ENCODE peak calls at places on chromosomes 7 and 10, in four cellular contexts. L, Y, J and Q are unnamed samples. For H3K27me3, the result is how much of the 10 kb centered on the place peaks cover.

GRCh38 chr10:22148956-22149355 is 68.9 kb downstream of the EBLN1 start:
- DNase-seq in Y (no peak), L (no peak), J (no peak), Q (no peak)

GRCh38 chr10:132665946-132666732 is 119.8 kb downstream of the NKX6-2 start:
- DNase-seq in Y (no peak), L (no peak), J (peak), Q (no peak)

GRCh38 chr10:101018600-101019439 is 12.1 kb downstream of the PDZD7 start:
- DNase-seq in J (peak), L (peak), Y (peak), Q (no peak)

GRCh38 chr10:43846187-43846680 is 197.6 kb upstream of the ZNF32 start:
- DNase-seq in J (no peak), L (no peak), Y (no peak), Q (peak)

GRCh38 chr10:72087969-72088878 is at the start of gene SPOCK2:
- DNase-seq in L (peak), Y (no peak), J (no peak), Q (no peak)

GRCh38 chr10:104445359-104445758 is 91.7 kb downstream of the CFAP58 start:
- DNase-seq in Y (no peak), J (no peak), L (no peak), Q (no peak)

GRCh38 chr7:136033413-136034031 is 56.4 kb upstream of the MTPN start:
- DNase-seq in J (peak), L (peak), Y (no peak), Q (no peak)

GRCh38 chr10:76119515-76119914 is 688.1 kb downstream of the LRMDA start:
- DNase-seq in L (no peak), Y (no peak), J (no peak), Q (no peak)

GRCh38 chr7:69597278-69598076 is 798 bp upstream of the AUTS2 start:
- DNase-seq in L (peak), Y (no peak), J (no peak), Q (no peak)

GRCh38 chr10:108784534-108784933 is 1138.8 kb downstream of the XPNPEP1 start:
- DNase-seq in J (no peak), L (no peak), Y (no peak), Q (no peak)

GRCh38 chr10:6621536-6621935 is 41.5 kb upstream of the PRKCQ start:
- DNase-seq in J (no peak), L (no peak), Y (no peak), Q (no peak)

GRCh38 chr10:131000737-131001136 is 310.8 kb downstream of the TCERG1L start:
- DNase-seq in L (no peak), J (no peak), Y (no peak), Q (no peak)

GRCh38 chr10:131354380-131354779 is 42.9 kb upstream of the TCERG1L start:
- DNase-seq in J (peak), Y (peak), L (no peak), Q (no peak)

GRCh38 chr10:131750171-131750895 is 150.5 kb upstream of the PPP2R2D start:
- DNase-seq in Y (no peak), L (no peak), J (no peak), Q (no peak)

GRCh38 chr10:97887399-97887798 is 37.8 kb downstream of the GOLGA7B start:
- DNase-seq in Y (no peak), L (peak), J (peak), Q (no peak)

GRCh38 chr10:11152801-11153200 is 135.1 kb downstream of the CELF2 start:
- DNase-seq in L (no peak), Y (no peak), J (no peak), Q (no peak)

GRCh38 chr10:11153245-11153644 is 135.6 kb downstream of the CELF2 start:
- DNase-seq in Y (no peak), L (no peak), J (no peak), Q (no peak)

GRCh38 chr10:11154809-11155208 is 137.1 kb downstream of the CELF2 start:
- DNase-seq in Y (no peak), L (no peak), J (no peak), Q (no peak)

GRCh38 chr10:11154333-11154732 is 136.7 kb downstream of the CELF2 start:
- DNase-seq in J (no peak), Y (no peak), L (no peak), Q (no peak)

DNA sequence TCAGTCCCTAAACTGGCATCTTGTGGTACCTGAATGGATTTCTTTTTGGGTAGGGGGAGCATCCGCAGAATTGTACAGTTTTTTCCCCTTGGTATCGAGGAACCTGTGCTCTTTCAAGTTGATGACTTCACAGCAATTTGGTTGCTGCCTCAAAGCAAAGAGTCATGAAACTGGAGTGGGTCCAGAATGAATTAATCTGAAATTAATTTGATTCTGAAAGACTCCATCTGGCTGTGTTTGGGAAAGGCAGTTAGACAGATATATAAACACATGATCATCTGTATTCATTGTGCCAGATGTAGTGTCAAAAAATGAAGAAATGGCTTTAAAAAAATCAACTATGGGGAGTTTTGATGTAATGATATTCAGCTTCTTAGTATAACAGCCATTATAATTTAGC is 136.1 kb downstream of the CELF2 start:
- DNase-seq in L (peak), Y (no peak), J (no peak), Q (no peak)
- H3K27me3 ChIP-seq in L (under half), Y (under half), J (under half), Q (under half)

GRCh38 chr7:16688249-16688648 is 42.3 kb downstream of the BZW2 start:
- DNase-seq in L (no peak), Y (no peak), J (peak), Q (no peak)

GRCh38 chr7:16684935-16685334 is 39.0 kb downstream of the BZW2 start:
- DNase-seq in Y (no peak), L (no peak), J (no peak), Q (no peak)
- TF ChIP-seq FOXM1 in Y (no peak), L (no peak), J (no peak), Q (no peak)

DNA sequence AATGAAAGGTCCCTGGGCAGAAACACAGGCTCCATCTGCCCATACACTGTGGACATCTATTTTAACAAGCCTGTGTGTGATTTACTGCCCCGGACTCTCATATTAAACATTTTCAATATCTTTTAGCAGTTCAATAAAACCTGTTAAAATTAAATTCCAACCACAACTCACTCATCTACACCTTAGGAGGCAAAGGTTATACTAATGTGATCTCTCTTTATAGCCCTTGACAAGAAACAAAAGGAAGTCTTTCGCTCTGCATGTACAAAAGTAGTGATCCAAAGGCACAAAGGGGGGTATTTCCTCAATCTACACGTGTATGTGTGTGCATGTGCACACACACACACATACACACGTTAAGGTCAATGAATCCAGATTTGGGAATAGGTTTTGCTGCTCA is 186.0 kb downstream of the PARD3 start:
- DNase-seq in J (no peak), Y (no peak), L (no peak), Q (no peak)
- H3K27me3 ChIP-seq in J (under half), Y (under half), L (under half), Q (under half)

GRCh38 chr7:138563808-138564207 is 103.7 kb downstream of the TRIM24 start:
- DNase-seq in J (no peak), Y (no peak), L (no peak), Q (no peak)
- TF ChIP-seq FOXM1 in J (no peak), Y (no peak), L (no peak), Q (no peak)

GRCh38 chr10:8056891-8057331 is 2.4 kb downstream of the GATA3 start:
- DNase-seq in L (no peak), Y (no peak), J (no peak), Q (peak)
- H3K27me3 ChIP-seq in L (under half), Y (half or more), J (under half), Q (under half)

GRCh38 chr7:105353752-105354328 is 34.9 kb downstream of the SRPK2 start:
- DNase-seq in L (no peak), Y (no peak), J (peak), Q (no peak)
- TF ChIP-seq FOXM1 in L (no peak), Y (no peak), J (no peak), Q (no peak)

GRCh38 chr7:128912281-128912680 is 1.8 kb upstream of the KCP start:
- DNase-seq in Y (no peak), L (peak), J (no peak), Q (no peak)
- H3K27me3 ChIP-seq in Y (half or more), L (under half), J (half or more), Q (under half)

DNA sequence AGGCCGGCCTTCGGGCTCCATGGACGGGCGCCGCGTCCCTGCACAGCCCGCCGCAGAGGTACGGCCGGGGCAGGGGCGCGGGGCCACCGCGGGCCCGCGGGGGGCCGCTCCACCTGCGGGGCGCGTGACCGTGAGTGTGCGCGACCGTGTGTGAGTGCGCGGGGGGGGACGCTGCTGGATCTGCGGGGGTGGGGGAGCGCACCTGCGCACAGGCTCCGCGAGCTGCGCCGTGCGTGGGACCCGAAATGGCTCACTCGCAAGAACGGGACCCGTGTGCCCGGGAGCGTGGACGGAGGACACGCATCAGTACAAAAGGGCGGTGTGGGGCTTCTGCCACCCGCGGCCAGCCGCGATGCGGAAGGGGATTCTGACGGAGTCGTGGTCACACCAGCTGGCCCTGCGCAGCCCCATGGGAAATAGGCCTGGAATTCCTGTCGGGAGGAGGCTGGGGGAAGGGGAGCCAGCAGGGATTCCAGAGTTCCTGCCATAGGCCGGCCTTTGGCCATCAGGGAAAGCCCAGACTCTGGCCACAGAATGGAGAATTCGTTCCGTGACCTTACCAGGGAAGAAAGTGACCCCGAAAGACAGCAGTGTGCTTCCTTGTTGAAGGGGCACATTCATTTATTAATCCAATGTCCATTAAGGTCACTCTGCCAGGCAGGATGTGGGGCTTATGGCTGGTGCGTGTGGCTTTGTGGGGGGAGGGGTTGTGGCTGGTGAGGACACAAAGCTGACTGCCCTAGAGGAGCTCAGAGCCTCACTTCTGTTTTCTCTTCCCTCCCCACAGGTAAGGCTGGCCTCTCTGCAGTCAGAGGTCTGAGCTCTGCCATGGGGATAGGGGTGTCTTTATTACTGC is 490 bp downstream of the REPIN1 start:
- DNase-seq in L (peak), Y (peak), J (peak), Q (no peak)
- TF ChIP-seq FOXM1 in L (no peak), Y (peak), J (no peak), Q (no peak)